ENCODE peak calls at places on chromosomes 12 and 14, in four cellular contexts. X is epithelial cell of prostate, R is foreskin keratinocyte, A is GM23338. E is an unnamed sample.

GRCh38 chr12:125140918-125141573 is 75.8 kb downstream of the AACS start:
- DNase-seq in X (peak; percentile 64), R (peak; percentile 84), A (no peak), E (no peak)

GRCh38 chr12:89939468-89940215 is 231.0 kb upstream of the ATP2B1 start:
- DNase-seq in X (no peak), R (no peak), A (no peak), E (no peak)

GRCh38 chr14:78758333-78758732 is 588.2 kb downstream of the NRXN3 start:
- DNase-seq in X (no peak), R (no peak), A (peak; percentile 63), E (no peak)

GRCh38 chr14:97337267-97337666 is 540.1 kb downstream of the VRK1 start:
- DNase-seq in X (no peak), R (no peak), A (no peak), E (no peak)

GRCh38 chr14:68199465-68200145 is 380.0 kb downstream of the RAD51B start:
- DNase-seq in X (no peak), R (no peak), A (peak; percentile 60), E (no peak)

GRCh38 chr12:51868821-51869489 is 18.9 kb upstream of the ANKRD33 start:
- DNase-seq in X (no peak), R (no peak), A (peak; percentile 65), E (no peak)

GRCh38 chr14:60275932-60276331 is 26.9 kb downstream of the PPM1A start:
- DNase-seq in X (no peak), R (no peak), A (no peak), E (no peak)

GRCh38 chr12:100579844-100580243 is 6.4 kb downstream of the GAS2L3 start:
- DNase-seq in X (no peak), R (no peak), A (no peak), E (no peak)

GRCh38 chr12:39712334-39712733 is 92.7 kb upstream of the ABCD2 start:
- DNase-seq in X (no peak), R (no peak), A (no peak), E (no peak)

GRCh38 chr12:114680498-114681148 is 3.4 kb downstream of the TBX3 start:
- DNase-seq in X (no peak), R (no peak), A (no peak), E (no peak)

GRCh38 chr14:85418716-85419115 is 111.2 kb upstream of the FLRT2 start:
- DNase-seq in X (no peak), R (no peak), A (no peak), E (no peak)

GRCh38 chr12:85280138-85280983 is at the start of gene ALX1:
- DNase-seq in X (no peak), R (no peak), A (peak; percentile 91), E (no peak)

GRCh38 chr12:120720234-120720968 is 5.2 kb upstream of the ACADS start:
- DNase-seq in X (peak; percentile 24), R (no peak), A (no peak), E (no peak)

GRCh38 chr12:101691697-101692096 is 5.7 kb upstream of the CHPT1 start:
- DNase-seq in X (no peak), R (no peak), A (no peak), E (no peak)

GRCh38 chr12:31622038-31622437 is 31.1 kb upstream of the DENND5B start:
- DNase-seq in X (no peak), R (no peak), A (no peak), E (no peak)

GRCh38 chr14:64704743-64705405 is 650 bp downstream of the PLEKHG3 start:
- DNase-seq in X (no peak), R (no peak), A (no peak), E (no peak)

GRCh38 chr14:66345986-66346385 is 140.2 kb upstream of the CCDC196 start:
- DNase-seq in X (no peak), R (no peak), A (no peak), E (no peak)

DNA sequence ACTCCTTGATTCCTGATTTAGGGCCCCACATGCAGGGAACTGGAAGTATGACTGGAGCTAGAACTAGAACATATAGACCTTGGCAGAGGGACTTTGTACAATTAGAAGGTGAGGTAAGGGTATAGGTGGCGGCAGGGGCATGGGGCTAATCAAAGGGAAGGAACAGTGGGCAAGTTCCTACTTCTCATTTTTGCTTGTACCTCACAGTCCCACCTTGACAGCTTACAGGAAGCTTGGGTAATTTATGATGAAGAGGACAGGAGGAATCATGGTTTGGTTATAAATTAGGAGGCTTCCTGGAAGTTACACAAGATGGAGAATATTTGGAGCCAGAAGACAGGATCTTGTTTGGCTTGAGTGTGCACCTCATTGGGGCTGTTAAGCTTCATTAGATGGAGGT is 33.4 kb downstream of the SUSD6 start:
- DNase-seq in X (no peak), R (no peak), A (no peak), E (no peak)
- H3K27ac ChIP-seq in X (peak overlapping the region; percentile 85), R (peak overlapping the region; percentile 11), A (no peak overlapping the region), E (no peak overlapping the region)

DNA sequence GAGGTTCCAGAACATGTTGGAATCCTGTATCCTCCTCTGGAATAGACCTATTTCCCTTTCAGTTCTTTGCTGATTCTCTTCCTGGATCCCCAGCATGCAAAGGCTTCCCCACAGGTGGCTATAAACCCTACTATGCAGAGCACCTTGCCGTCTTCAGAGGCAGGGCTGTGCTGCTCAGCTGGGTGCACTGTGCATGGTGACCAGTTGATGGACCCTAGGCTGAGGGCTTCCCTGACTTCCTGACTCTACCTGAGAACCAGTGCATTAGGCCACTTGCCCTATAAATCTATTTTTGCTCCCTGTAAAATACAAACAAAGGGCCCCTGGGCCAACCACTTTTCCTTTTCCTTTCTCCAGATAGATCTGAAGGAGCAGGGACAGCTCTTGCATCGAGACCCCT is 14.1 kb downstream of the ZNF219 start:
- DNase-seq in X (no peak), R (no peak), A (no peak), E (no peak)
- H3K27ac ChIP-seq in X (peak overlapping the region; percentile 8), R (no peak overlapping the region), A (no peak overlapping the region), E (no peak overlapping the region)

GRCh38 chr12:26854028-26854387 is 21.0 kb upstream of the ITPR2 start:
- DNase-seq in X (no peak), R (no peak), A (no peak), E (no peak)
- H3K27ac ChIP-seq in X (no peak overlapping the region), R (no peak overlapping the region), A (no peak overlapping the region), E (no peak overlapping the region)

DNA sequence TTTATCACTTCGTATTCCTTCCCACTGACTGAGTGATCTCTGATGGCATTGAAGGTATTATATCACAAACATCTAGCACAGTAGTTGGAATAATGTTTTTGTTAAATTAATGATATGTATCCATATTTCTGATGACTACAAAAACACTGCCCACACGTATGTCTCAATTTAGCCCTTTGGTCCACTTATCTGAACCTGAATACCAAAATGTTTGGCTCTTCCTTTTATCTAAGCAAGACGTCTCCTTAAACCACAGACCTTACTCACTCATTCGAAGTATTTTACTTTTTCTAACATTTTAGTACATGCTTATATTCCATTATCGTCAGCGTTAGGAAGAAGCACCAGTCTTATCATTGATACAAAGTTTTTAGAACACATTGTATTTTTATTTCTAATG is 126.4 kb downstream of the PIK3C2G start:
- DNase-seq in X (no peak), R (no peak), A (no peak), E (no peak)
- H3K27ac ChIP-seq in X (no peak overlapping the region), R (no peak overlapping the region), A (no peak overlapping the region), E (no peak overlapping the region)

GRCh38 chr12:113298472-113298817 is 36.5 kb downstream of the SLC8B1 start:
- DNase-seq in X (no peak), R (no peak), A (no peak), E (no peak)
- H3K27ac ChIP-seq in X (no peak overlapping the region), R (no peak overlapping the region), A (no peak overlapping the region), E (peak overlapping the region; percentile 93)

GRCh38 chr12:47192046-47192445 is 112.3 kb upstream of the AMIGO2 start:
- DNase-seq in X (no peak), R (no peak), A (no peak), E (no peak)
- H3K27ac ChIP-seq in X (no peak overlapping the region), R (no peak overlapping the region), A (no peak overlapping the region), E (no peak overlapping the region)

GRCh38 chr12:57490126-57490525 is 2.3 kb downstream of the MARS1 start:
- DNase-seq in X (no peak), R (no peak), A (no peak), E (no peak)
- H3K27ac ChIP-seq in X (no peak overlapping the region), R (no peak overlapping the region), A (peak overlapping the region; percentile 19), E (no peak overlapping the region)

GRCh38 chr14:32545858-32546210 is 216.7 kb downstream of the AKAP6 start:
- DNase-seq in X (no peak), R (no peak), A (no peak), E (no peak)
- H3K27ac ChIP-seq in X (no peak overlapping the region), R (no peak overlapping the region), A (no peak overlapping the region), E (no peak overlapping the region)

GRCh38 chr14:91119556-91120311 is 5.9 kb downstream of the DGLUCY start:
- DNase-seq in X (peak; percentile 87), R (peak; percentile 85), A (no peak), E (no peak)
- H3K27ac ChIP-seq in X (peak overlapping the region; percentile 99), R (peak overlapping the region; percentile 90), A (no peak overlapping the region), E (no peak overlapping the region)